ENCODE peak calls at places on chromosomes 4 and X, in seven cellular contexts. T, G, R, E, I, Q and O are unnamed samples.

GRCh38 chr4:145545538-145546224 is 64.0 kb downstream of the SMAD1 start:
- DNase-seq in T (no peak), G (no peak), R (no peak), E (no peak), I (no peak), Q (no peak), O (no peak)

GRCh38 chr4:56976283-56976877 is 1.0 kb downstream of the NOA1 start:
- DNase-seq in T (no peak), G (no peak), R (no peak), E (no peak), I (peak), Q (no peak), O (no peak)

GRCh38 chrX:20913760-20914159 is 460.5 kb upstream of the CNKSR2 start:
- DNase-seq in T (no peak), G (no peak), R (no peak), E (no peak), I (peak), Q (no peak), O (no peak)

GRCh38 chr4:40099010-40099409 is 42.4 kb downstream of the N4BP2 start:
- DNase-seq in T (no peak), G (no peak), R (no peak), E (no peak), I (no peak), Q (no peak), O (no peak)

GRCh38 chr4:25943312-25943711 is 29.3 kb downstream of the SMIM20 start:
- DNase-seq in T (no peak), G (no peak), R (no peak), E (no peak), I (no peak), Q (no peak), O (no peak)

GRCh38 chr4:27490747-27491146 is 630.1 kb downstream of the STIM2 start:
- DNase-seq in T (no peak), G (no peak), R (no peak), E (no peak), I (no peak), Q (no peak), O (no peak)

GRCh38 chr4:168744021-168744420 is 247.2 kb downstream of the PALLD start:
- DNase-seq in T (no peak), G (no peak), R (no peak), E (no peak), I (no peak), Q (no peak), O (no peak)

GRCh38 chr4:65719635-65720034 is 49.3 kb upstream of the EPHA5 start:
- DNase-seq in T (no peak), G (no peak), R (no peak), E (no peak), I (no peak), Q (no peak), O (no peak)

GRCh38 chrX:125953769-125954168 is 212.3 kb downstream of the DCAF12L2 start:
- DNase-seq in T (no peak), G (no peak), R (no peak), E (no peak), I (no peak), Q (no peak), O (no peak)

GRCh38 chrX:21408324-21408723 is 34.1 kb downstream of the CNKSR2 start:
- DNase-seq in T (no peak), G (no peak), R (no peak), E (peak), I (no peak), Q (no peak), O (no peak)

GRCh38 chr4:6783111-6783981 is 819 bp downstream of the KIAA0232 start:
- DNase-seq in T (peak), G (peak), R (peak), E (peak), I (peak), Q (peak), O (peak)

GRCh38 chrX:15619053-15619772 is 18.5 kb upstream of the ACE2 start:
- DNase-seq in T (no peak), G (no peak), R (no peak), E (peak), I (no peak), Q (no peak), O (no peak)

GRCh38 chr4:85092943-85093342 is 126.5 kb upstream of the WDFY3 start:
- DNase-seq in T (no peak), G (no peak), R (no peak), E (no peak), I (no peak), Q (no peak), O (no peak)

GRCh38 chr4:131085009-131085408 is 1989.1 kb downstream of the C4orf33 start:
- DNase-seq in T (no peak), G (no peak), R (no peak), E (no peak), I (no peak), Q (no peak), O (no peak)

GRCh38 chr4:3660086-3660927 is 105.9 kb upstream of the ADRA2C start:
- DNase-seq in T (no peak), G (no peak), R (no peak), E (peak), I (no peak), Q (peak), O (no peak)

GRCh38 chr4:131974730-131975129 is 1174.4 kb upstream of the PCDH10 start:
- DNase-seq in T (no peak), G (no peak), R (no peak), E (no peak), I (no peak), Q (no peak), O (no peak)

GRCh38 chr4:135243960-135244561 is 1042.5 kb upstream of the PABPC4L start:
- DNase-seq in T (no peak), G (no peak), R (no peak), E (no peak), I (no peak), Q (no peak), O (no peak)

GRCh38 chrX:40273356-40274050 is 175.7 kb upstream of the BCOR start:
- DNase-seq in T (peak), G (no peak), R (no peak), E (peak), I (no peak), Q (no peak), O (no peak)

GRCh38 chr4:95998311-95998710 is 158.4 kb downstream of the PDHA2 start:
- DNase-seq in T (no peak), G (no peak), R (no peak), E (no peak), I (no peak), Q (no peak), O (no peak)

GRCh38 chr4:751676-752075 is 46.0 kb downstream of the PCGF3 start:
- DNase-seq in T (no peak), G (no peak), R (no peak), E (peak), I (no peak), Q (peak), O (no peak)

GRCh38 chr4:24978291-24979072 is 52.3 kb downstream of the LGI2 start:
- DNase-seq in T (peak), G (no peak), R (no peak), E (no peak), I (no peak), Q (no peak), O (no peak)

GRCh38 chrX:147738260-147738659 is 173.5 kb upstream of the FMR1 start:
- DNase-seq in T (no peak), G (no peak), R (no peak), E (no peak), I (no peak), Q (no peak), O (no peak)

GRCh38 chr4:38366451-38366850 is 297.5 kb upstream of the KLF3 start:
- DNase-seq in T (peak), G (no peak), R (no peak), E (no peak), I (no peak), Q (no peak), O (no peak)

GRCh38 chrX:154444001-154444754 is at the start of gene FAM50A:
- DNase-seq in T (peak), G (peak), R (peak), E (peak), I (peak), Q (peak), O (peak)

GRCh38 chr4:108959497-108959896 is 196.6 kb upstream of the ETNPPL start:
- DNase-seq in T (no peak), G (no peak), R (no peak), E (no peak), I (no peak), Q (no peak), O (no peak)

GRCh38 chrX:48823029-48823428 is 3.3 kb upstream of the ERAS start:
- DNase-seq in T (no peak), G (no peak), R (no peak), E (no peak), I (no peak), Q (no peak), O (no peak)